ENCODE peak calls at places on chromosomes 2 and 18, in ten cellular contexts. One of them, this sample, is unnamed.

GRCh38 chr2:101823347-101823791 is 125.9 kb downstream of the MAP4K4 start:
- DNase-seq in Caki2: no peak
- DNase-seq in mesothelial cell of epicardium: no peak
- DNase-seq in CD8-positive, alpha-beta T cell: peak
- DNase-seq in NCI-H2081: no peak
- DNase-seq in IMR-90: peak
- DNase-seq in erythroblast: peak
- DNase-seq in stomach: peak
- DNase-seq in OCI-LY7: peak
- DNase-seq in ACHN: peak
- DNase-seq in this sample: peak

GRCh38 chr2:112162956-112163355 is 24.8 kb downstream of the FBLN7 start:
- DNase-seq in Caki2: no peak
- DNase-seq in mesothelial cell of epicardium: no peak
- DNase-seq in CD8-positive, alpha-beta T cell: no peak
- DNase-seq in NCI-H2081: no peak
- DNase-seq in IMR-90: no peak
- DNase-seq in erythroblast: no peak
- DNase-seq in stomach: no peak
- DNase-seq in OCI-LY7: no peak
- DNase-seq in ACHN: no peak
- DNase-seq in this sample: no peak

GRCh38 chr2:120395686-120396518 is 50.0 kb downstream of the INHBB start:
- DNase-seq in Caki2: peak
- DNase-seq in mesothelial cell of epicardium: peak
- DNase-seq in CD8-positive, alpha-beta T cell: no peak
- DNase-seq in NCI-H2081: peak
- DNase-seq in IMR-90: no peak
- DNase-seq in erythroblast: no peak
- DNase-seq in stomach: peak
- DNase-seq in OCI-LY7: no peak
- DNase-seq in ACHN: no peak
- DNase-seq in this sample: no peak

GRCh38 chr2:216735086-216735485 is 39.7 kb upstream of the IGFBP5 start:
- DNase-seq in Caki2: no peak
- DNase-seq in mesothelial cell of epicardium: no peak
- DNase-seq in CD8-positive, alpha-beta T cell: no peak
- DNase-seq in NCI-H2081: no peak
- DNase-seq in IMR-90: peak
- DNase-seq in erythroblast: no peak
- DNase-seq in stomach: no peak
- DNase-seq in OCI-LY7: no peak
- DNase-seq in ACHN: no peak
- DNase-seq in this sample: no peak

GRCh38 chr2:119049968-119050657 is 108.1 kb downstream of the MARCO start:
- DNase-seq in Caki2: no peak
- DNase-seq in mesothelial cell of epicardium: no peak
- DNase-seq in CD8-positive, alpha-beta T cell: no peak
- DNase-seq in NCI-H2081: peak
- DNase-seq in IMR-90: no peak
- DNase-seq in erythroblast: peak
- DNase-seq in stomach: no peak
- DNase-seq in OCI-LY7: peak
- DNase-seq in ACHN: peak
- DNase-seq in this sample: peak

GRCh38 chr2:28469304-28469703 is 26.6 kb upstream of the PLB1 start:
- DNase-seq in Caki2: no peak
- DNase-seq in mesothelial cell of epicardium: no peak
- DNase-seq in CD8-positive, alpha-beta T cell: no peak
- DNase-seq in NCI-H2081: no peak
- DNase-seq in IMR-90: peak
- DNase-seq in erythroblast: no peak
- DNase-seq in stomach: no peak
- DNase-seq in OCI-LY7: no peak
- DNase-seq in ACHN: no peak
- DNase-seq in this sample: no peak

GRCh38 chr18:8926464-8926863 is 176.0 kb upstream of the NDUFV2 start:
- DNase-seq in Caki2: no peak
- DNase-seq in mesothelial cell of epicardium: no peak
- DNase-seq in CD8-positive, alpha-beta T cell: no peak
- DNase-seq in NCI-H2081: no peak
- DNase-seq in IMR-90: no peak
- DNase-seq in erythroblast: no peak
- DNase-seq in stomach: no peak
- DNase-seq in OCI-LY7: no peak
- DNase-seq in ACHN: no peak
- DNase-seq in this sample: peak

GRCh38 chr2:138137949-138138348 is 173.7 kb downstream of the HNMT start:
- DNase-seq in Caki2: no peak
- DNase-seq in mesothelial cell of epicardium: no peak
- DNase-seq in CD8-positive, alpha-beta T cell: no peak
- DNase-seq in NCI-H2081: no peak
- DNase-seq in IMR-90: no peak
- DNase-seq in erythroblast: peak
- DNase-seq in stomach: no peak
- DNase-seq in OCI-LY7: no peak
- DNase-seq in ACHN: no peak
- DNase-seq in this sample: no peak

GRCh38 chr2:8542381-8543064 is 139.3 kb upstream of the ID2 start:
- DNase-seq in Caki2: no peak
- DNase-seq in mesothelial cell of epicardium: peak
- DNase-seq in CD8-positive, alpha-beta T cell: no peak
- DNase-seq in NCI-H2081: no peak
- DNase-seq in IMR-90: no peak
- DNase-seq in erythroblast: no peak
- DNase-seq in stomach: no peak
- DNase-seq in OCI-LY7: no peak
- DNase-seq in ACHN: no peak
- DNase-seq in this sample: no peak

GRCh38 chr2:175035806-175036205 is 30.6 kb upstream of the CHN1 start:
- DNase-seq in Caki2: no peak
- DNase-seq in mesothelial cell of epicardium: no peak
- DNase-seq in CD8-positive, alpha-beta T cell: no peak
- DNase-seq in NCI-H2081: no peak
- DNase-seq in IMR-90: no peak
- DNase-seq in erythroblast: no peak
- DNase-seq in stomach: no peak
- DNase-seq in OCI-LY7: no peak
- DNase-seq in ACHN: no peak
- DNase-seq in this sample: no peak

GRCh38 chr18:10473152-10473551 is 18.7 kb downstream of the APCDD1 start:
- DNase-seq in Caki2: no peak
- DNase-seq in mesothelial cell of epicardium: no peak
- DNase-seq in CD8-positive, alpha-beta T cell: no peak
- DNase-seq in NCI-H2081: no peak
- DNase-seq in IMR-90: no peak
- DNase-seq in erythroblast: no peak
- DNase-seq in stomach: no peak
- DNase-seq in OCI-LY7: no peak
- DNase-seq in ACHN: no peak
- DNase-seq in this sample: no peak

GRCh38 chr2:229952256-229952835 is 30.0 kb downstream of the FBXO36 start:
- DNase-seq in Caki2: no peak
- DNase-seq in mesothelial cell of epicardium: no peak
- DNase-seq in CD8-positive, alpha-beta T cell: no peak
- DNase-seq in NCI-H2081: no peak
- DNase-seq in IMR-90: no peak
- DNase-seq in erythroblast: no peak
- DNase-seq in stomach: no peak
- DNase-seq in OCI-LY7: no peak
- DNase-seq in ACHN: no peak
- DNase-seq in this sample: no peak

GRCh38 chr18:77059294-77059916 is 73.2 kb downstream of the MBP start:
- DNase-seq in Caki2: peak
- DNase-seq in mesothelial cell of epicardium: no peak
- DNase-seq in CD8-positive, alpha-beta T cell: no peak
- DNase-seq in NCI-H2081: peak
- DNase-seq in IMR-90: peak
- DNase-seq in erythroblast: peak
- DNase-seq in stomach: no peak
- DNase-seq in OCI-LY7: peak
- DNase-seq in ACHN: peak
- DNase-seq in this sample: peak

GRCh38 chr2:23545391-23545790 is 160.4 kb downstream of the KLHL29 start:
- DNase-seq in Caki2: no peak
- DNase-seq in mesothelial cell of epicardium: no peak
- DNase-seq in CD8-positive, alpha-beta T cell: no peak
- DNase-seq in NCI-H2081: peak
- DNase-seq in IMR-90: peak
- DNase-seq in erythroblast: no peak
- DNase-seq in stomach: no peak
- DNase-seq in OCI-LY7: no peak
- DNase-seq in ACHN: peak
- DNase-seq in this sample: no peak

GRCh38 chr2:118634876-118635275 is 212.6 kb downstream of the EN1 start:
- DNase-seq in Caki2: no peak
- DNase-seq in mesothelial cell of epicardium: no peak
- DNase-seq in CD8-positive, alpha-beta T cell: no peak
- DNase-seq in NCI-H2081: no peak
- DNase-seq in IMR-90: no peak
- DNase-seq in erythroblast: no peak
- DNase-seq in stomach: no peak
- DNase-seq in OCI-LY7: no peak
- DNase-seq in ACHN: no peak
- DNase-seq in this sample: no peak

GRCh38 chr18:10768221-10768620 is 242.4 kb downstream of the NAPG start:
- DNase-seq in Caki2: no peak
- DNase-seq in mesothelial cell of epicardium: no peak
- DNase-seq in CD8-positive, alpha-beta T cell: no peak
- DNase-seq in NCI-H2081: no peak
- DNase-seq in IMR-90: no peak
- DNase-seq in erythroblast: no peak
- DNase-seq in stomach: no peak
- DNase-seq in OCI-LY7: no peak
- DNase-seq in ACHN: no peak
- DNase-seq in this sample: no peak

GRCh38 chr18:69172046-69172445 is 228.6 kb upstream of the DOK6 start:
- DNase-seq in Caki2: no peak
- DNase-seq in mesothelial cell of epicardium: no peak
- DNase-seq in CD8-positive, alpha-beta T cell: no peak
- DNase-seq in NCI-H2081: no peak
- DNase-seq in IMR-90: peak
- DNase-seq in erythroblast: no peak
- DNase-seq in stomach: no peak
- DNase-seq in OCI-LY7: no peak
- DNase-seq in ACHN: no peak
- DNase-seq in this sample: no peak

GRCh38 chr2:65064728-65065552 is 8.7 kb downstream of the CEP68 start:
- DNase-seq in Caki2: peak
- DNase-seq in mesothelial cell of epicardium: no peak
- DNase-seq in CD8-positive, alpha-beta T cell: no peak
- DNase-seq in NCI-H2081: no peak
- DNase-seq in IMR-90: peak
- DNase-seq in erythroblast: peak
- DNase-seq in stomach: peak
- DNase-seq in OCI-LY7: peak
- DNase-seq in ACHN: peak
- DNase-seq in this sample: peak

GRCh38 chr18:31447530-31448191 is at the start of gene DSG3:
- DNase-seq in Caki2: no peak
- DNase-seq in mesothelial cell of epicardium: no peak
- DNase-seq in CD8-positive, alpha-beta T cell: no peak
- DNase-seq in NCI-H2081: no peak
- DNase-seq in IMR-90: no peak
- DNase-seq in erythroblast: no peak
- DNase-seq in stomach: no peak
- DNase-seq in OCI-LY7: no peak
- DNase-seq in ACHN: no peak
- DNase-seq in this sample: no peak

GRCh38 chr2:221779614-221780067 is 207.5 kb upstream of the EPHA4 start:
- DNase-seq in Caki2: peak
- DNase-seq in mesothelial cell of epicardium: no peak
- DNase-seq in CD8-positive, alpha-beta T cell: no peak
- DNase-seq in NCI-H2081: no peak
- DNase-seq in IMR-90: peak
- DNase-seq in erythroblast: no peak
- DNase-seq in stomach: no peak
- DNase-seq in OCI-LY7: no peak
- DNase-seq in ACHN: peak
- DNase-seq in this sample: no peak

GRCh38 chr2:135212757-135213156 is 160.7 kb downstream of the RAB3GAP1 start:
- DNase-seq in Caki2: no peak
- DNase-seq in mesothelial cell of epicardium: no peak
- DNase-seq in CD8-positive, alpha-beta T cell: no peak
- DNase-seq in NCI-H2081: no peak
- DNase-seq in IMR-90: peak
- DNase-seq in erythroblast: no peak
- DNase-seq in stomach: no peak
- DNase-seq in OCI-LY7: no peak
- DNase-seq in ACHN: no peak
- DNase-seq in this sample: no peak

GRCh38 chr2:83795777-83796176 is 663.3 kb downstream of the SUCLG1 start:
- DNase-seq in Caki2: no peak
- DNase-seq in mesothelial cell of epicardium: no peak
- DNase-seq in CD8-positive, alpha-beta T cell: no peak
- DNase-seq in NCI-H2081: no peak
- DNase-seq in IMR-90: no peak
- DNase-seq in erythroblast: no peak
- DNase-seq in stomach: no peak
- DNase-seq in OCI-LY7: no peak
- DNase-seq in ACHN: no peak
- DNase-seq in this sample: no peak

GRCh38 chr2:28423856-28424605 is 31.4 kb downstream of the FOSL2 start:
- DNase-seq in Caki2: no peak
- DNase-seq in mesothelial cell of epicardium: no peak
- DNase-seq in CD8-positive, alpha-beta T cell: peak
- DNase-seq in NCI-H2081: no peak
- DNase-seq in IMR-90: peak
- DNase-seq in erythroblast: no peak
- DNase-seq in stomach: peak
- DNase-seq in OCI-LY7: peak
- DNase-seq in ACHN: no peak
- DNase-seq in this sample: no peak

This sample was measured in Karpas-422.